ENCODE peak calls at places on chromosome 12, in four cellular contexts. N, Q, L and H are unnamed samples.
A peak's percentile ranks its signal among the peaks of the same experiment; 100 is the strongest.

GRCh38 chr12:7072024-7072423 is 11.5 kb downstream of the C1S start:
- DNase-seq in N (no peak), Q (no peak), L (no peak), H (no peak)

GRCh38 chr12:115204957-115205754 is 521.2 kb upstream of the TBX3 start:
- DNase-seq in N (peak; percentile 44), Q (no peak), L (no peak), H (peak; percentile 76)

GRCh38 chr12:23950775-23951391 is 1.4 kb upstream of the SOX5 start:
- DNase-seq in N (no peak), Q (peak; percentile 76), L (no peak), H (peak; percentile 29)

GRCh38 chr12:95788637-95789036 is 1.9 kb downstream of the NTN4 start:
- DNase-seq in N (peak; percentile 65), Q (no peak), L (no peak), H (peak; percentile 27)

GRCh38 chr12:89280833-89281533 is 71.3 kb downstream of the DUSP6 start:
- DNase-seq in N (peak; percentile 12), Q (no peak), L (no peak), H (peak; percentile 28)

GRCh38 chr12:123231931-123232330 is 1.0 kb downstream of the MPHOSPH9 start:
- DNase-seq in N (no peak), Q (no peak), L (no peak), H (no peak)

GRCh38 chr12:9750276-9751203 is 10.2 kb downstream of the CD69 start:
- DNase-seq in N (peak; percentile 61), Q (peak; percentile 74), L (no peak), H (peak; percentile 76)

GRCh38 chr12:2640709-2641108 is 154.1 kb upstream of the FKBP4 start:
- DNase-seq in N (peak; percentile 95), Q (no peak), L (peak; percentile 92), H (peak; percentile 84)

GRCh38 chr12:19744760-19745218 is 305.5 kb downstream of the AEBP2 start:
- DNase-seq in N (peak; percentile 27), Q (no peak), L (no peak), H (peak; percentile 83)

GRCh38 chr12:120583478-120584030 is 2.4 kb upstream of the POP5 start:
- DNase-seq in N (peak; percentile 50), Q (peak; percentile 84), L (no peak), H (peak; percentile 62)

GRCh38 chr12:49789992-49790391 is 38.2 kb downstream of the NCKAP5L start:
- DNase-seq in N (no peak), Q (no peak), L (no peak), H (no peak)

GRCh38 chr12:13864081-13864673 is 117.2 kb downstream of the GRIN2B start:
- DNase-seq in N (peak; percentile 73), Q (peak; percentile 63), L (peak; percentile 50), H (peak; percentile 51)